ENCODE peak calls at places on chromosomes 12 and 14, in eight cellular contexts. A, H, L, G, D, W, T and P are unnamed samples.

GRCh38 chr14:22650960-22651521 is 6.9 kb upstream of the OR6J1 start:
- DNase-seq in D (no peak), T (peak), W (no peak), A (peak), G (no peak), L (no peak), H (no peak), P (no peak)

GRCh38 chr12:55972045-55972843 is 1.6 kb upstream of the RAB5B start:
- DNase-seq in A (peak), D (no peak), H (no peak), W (no peak), L (peak), T (peak), G (no peak), P (peak)

GRCh38 chr14:35389315-35389667 is 15.3 kb downstream of the NFKBIA start:
- DNase-seq in G (peak), W (no peak), D (no peak), L (no peak), T (no peak), A (no peak), H (no peak), P (no peak)

GRCh38 chr12:14394317-14395058 is 29.0 kb downstream of the ATF7IP start:
- DNase-seq in G (no peak), H (no peak), T (peak), D (no peak), L (peak), W (no peak), A (peak), P (peak)

GRCh38 chr12:54004841-54005530 is 3.8 kb upstream of the HOXC8 start:
- DNase-seq in D (no peak), G (no peak), H (no peak), W (no peak), T (no peak), L (no peak), A (no peak), P (no peak)

GRCh38 chr14:102235275-102235897 is 69.6 kb downstream of the MOK start:
- DNase-seq in L (peak), D (peak), G (peak), H (peak), A (peak), W (peak), T (peak), P (peak)

GRCh38 chr12:991350-992278 is 591 bp downstream of the ERC1 start:
- DNase-seq in D (no peak), G (no peak), A (peak), T (peak), H (no peak), L (no peak), W (no peak), P (peak)

GRCh38 chr14:94046696-94047250 is 20.6 kb downstream of the OTUB2 start:
- DNase-seq in H (no peak), G (no peak), L (no peak), W (no peak), D (no peak), A (no peak), T (no peak), P (no peak)

GRCh38 chr14:64760916-64761315 is 56.7 kb downstream of the PLEKHG3 start:
- DNase-seq in G (peak), H (no peak), W (no peak), A (no peak), L (no peak), T (no peak), D (no peak), P (no peak)

GRCh38 chr12:12835378-12836145 is 22.4 kb downstream of the DDX47 start:
- DNase-seq in W (no peak), L (peak), T (peak), H (no peak), D (no peak), A (peak), G (no peak), P (peak)

GRCh38 chr14:26174395-26174794 is 423.4 kb downstream of the NOVA1 start:
- DNase-seq in G (no peak), A (no peak), W (no peak), H (no peak), L (no peak), D (no peak), T (no peak), P (no peak)

GRCh38 chr12:50765325-50765911 is 1.5 kb downstream of the ATF1 start:
- DNase-seq in G (no peak), D (no peak), H (no peak), T (peak), W (no peak), L (peak), A (peak), P (peak)

GRCh38 chr14:57871487-57872080 is 5.7 kb upstream of the SLC35F4 start:
- DNase-seq in D (no peak), L (peak), H (no peak), G (no peak), T (peak), A (peak), W (no peak), P (peak)

GRCh38 chr12:459430-460258 is at the start of gene B4GALNT3:
- DNase-seq in H (peak), W (peak), D (no peak), A (peak), T (no peak), G (peak), L (no peak), P (peak)

GRCh38 chr12:1162083-1162760 is 171.2 kb downstream of the ERC1 start:
- DNase-seq in W (no peak), T (no peak), A (no peak), H (no peak), G (no peak), L (no peak), D (no peak), P (no peak)

GRCh38 chr12:71160585-71160984 is 2.8 kb upstream of the TSPAN8 start:
- DNase-seq in H (no peak), T (no peak), A (no peak), W (no peak), L (no peak), G (no peak), D (no peak), P (peak)

GRCh38 chr12:130764475-130765185 is 48.5 kb upstream of the RIMBP2 start:
- DNase-seq in D (no peak), L (peak), W (no peak), H (no peak), T (peak), G (no peak), A (no peak), P (no peak)

GRCh38 chr12:3353621-3354020 is 137.4 kb upstream of the PRMT8 start:
- DNase-seq in T (no peak), H (no peak), A (no peak), D (no peak), G (no peak), W (no peak), L (no peak), P (no peak)

GRCh38 chr14:22089940-22090339 is 416.3 kb upstream of the OR4E1 start:
- DNase-seq in T (no peak), H (no peak), G (no peak), D (no peak), L (no peak), A (no peak), W (no peak), P (no peak)

GRCh38 chr14:61887628-61888027 is 125.4 kb downstream of the SNAPC1 start:
- DNase-seq in D (no peak), T (no peak), G (no peak), W (no peak), A (no peak), L (no peak), H (no peak), P (no peak)